ENCODE peak calls at places on chromosomes 2 and 18, in four cellular contexts. One of them, this sample, is unnamed.

GRCh38 chr18:59873616-59874015 is 26.2 kb upstream of the PMAIP1 start:
- DNase-seq in HL-60: no peak
- DNase-seq in K562: no peak
- DNase-seq in GM12878: no peak
- DNase-seq in this sample: no peak

GRCh38 chr2:133314761-133315160 is 253.5 kb downstream of the NCKAP5 start:
- DNase-seq in GM12878: no peak
- DNase-seq in HL-60: no peak
- DNase-seq in K562: no peak
- DNase-seq in this sample: no peak

GRCh38 chr2:224869601-224870000 is 153.4 kb upstream of the CCDC195 start:
- DNase-seq in K562: no peak
- DNase-seq in HL-60: no peak
- DNase-seq in GM12878: no peak
- DNase-seq in this sample: no peak

GRCh38 chr2:163471947-163472346 is 263.9 kb downstream of the FIGN start:
- DNase-seq in K562: no peak
- DNase-seq in HL-60: no peak
- DNase-seq in GM12878: no peak
- DNase-seq in this sample: no peak

GRCh38 chr2:157331696-157332095 is 6.1 kb upstream of the ERMN start:
- DNase-seq in HL-60: no peak
- DNase-seq in GM12878: no peak
- DNase-seq in K562: no peak
- DNase-seq in this sample: no peak

GRCh38 chr2:230358305-230358704 is 31.3 kb downstream of the SP140L start:
- DNase-seq in HL-60: no peak
- DNase-seq in K562: no peak
- DNase-seq in GM12878: no peak
- DNase-seq in this sample: no peak

GRCh38 chr18:40851014-40851429 is 1104.0 kb upstream of the PIK3C3 start:
- DNase-seq in GM12878: no peak
- DNase-seq in K562: no peak
- DNase-seq in HL-60: no peak
- DNase-seq in this sample: no peak

GRCh38 chr2:692767-693166 is 15.6 kb upstream of the TMEM18 start:
- DNase-seq in K562: peak
- DNase-seq in HL-60: no peak
- DNase-seq in GM12878: no peak
- DNase-seq in this sample: no peak

GRCh38 chr2:239599299-239599698 is 198.5 kb upstream of the HDAC4 start:
- DNase-seq in HL-60: no peak
- DNase-seq in GM12878: no peak
- DNase-seq in K562: no peak
- DNase-seq in this sample: no peak

GRCh38 chr18:73147591-73147990 is 279.8 kb upstream of the NETO1 start:
- DNase-seq in HL-60: no peak
- DNase-seq in K562: no peak
- DNase-seq in GM12878: no peak
- DNase-seq in this sample: no peak

GRCh38 chr2:3608373-3609278 is 13.7 kb downstream of the COLEC11 start:
- DNase-seq in GM12878: no peak
- DNase-seq in K562: no peak
- DNase-seq in HL-60: no peak
- DNase-seq in this sample: no peak

GRCh38 chr2:101995804-101996203 is 4.0 kb downstream of the IL1R2 start:
- DNase-seq in GM12878: no peak
- DNase-seq in HL-60: no peak
- DNase-seq in K562: no peak
- DNase-seq in this sample: no peak
- TF ChIP-seq SPI1 in GM12878: no peak
- TF ChIP-seq SPI1 in HL-60: no peak
- TF ChIP-seq SPI1 in K562: no peak
- TF ChIP-seq SPI1 in this sample: no peak

DNA sequence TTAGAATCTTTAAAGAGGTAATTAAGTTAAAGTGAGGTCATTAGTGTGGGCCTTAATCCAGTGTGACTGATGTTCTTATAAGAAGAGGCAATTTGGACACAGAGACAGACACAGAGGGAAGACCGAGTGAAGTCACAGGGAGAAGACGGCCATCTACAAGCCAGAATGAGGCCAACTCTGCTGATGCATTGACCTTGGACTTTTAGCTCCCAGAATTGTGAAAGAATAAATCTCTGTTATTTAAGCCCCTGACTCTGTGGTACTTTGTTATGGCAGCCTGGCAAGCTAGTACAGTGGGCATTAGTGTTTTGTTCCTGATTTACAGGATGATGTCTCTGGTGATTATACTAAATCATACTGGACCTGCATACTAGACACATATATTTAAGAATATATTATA is 64.7 kb downstream of the LTBP1 start:
- DNase-seq in GM12878: no peak
- DNase-seq in HL-60: no peak
- DNase-seq in K562: no peak
- DNase-seq in this sample: no peak
- TF ChIP-seq SPI1 in GM12878: no peak
- TF ChIP-seq SPI1 in HL-60: no peak
- TF ChIP-seq SPI1 in K562: no peak
- TF ChIP-seq SPI1 in this sample: no peak

DNA sequence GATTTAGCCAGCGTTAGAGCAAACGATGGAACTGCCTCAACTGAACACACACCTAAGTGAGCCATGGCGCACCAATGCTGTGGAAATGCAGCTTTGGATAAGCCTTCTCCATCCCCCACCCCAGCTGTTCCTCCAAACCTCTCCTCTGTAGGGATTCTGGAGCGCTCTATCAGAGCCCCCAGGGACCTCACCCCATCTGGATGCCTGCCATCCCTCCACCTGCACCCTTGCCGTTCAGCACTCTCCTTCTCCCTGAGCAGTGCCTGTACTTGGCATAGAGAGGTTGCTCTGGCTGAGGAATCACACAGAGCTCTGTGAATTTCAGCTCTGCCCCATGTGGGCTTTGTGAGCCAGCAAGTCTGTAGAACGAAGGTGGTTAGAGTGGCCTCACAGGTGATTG is 42.8 kb upstream of the INHBB start:
- DNase-seq in GM12878: no peak
- DNase-seq in HL-60: no peak
- DNase-seq in K562: no peak
- DNase-seq in this sample: no peak
- TF ChIP-seq SPI1 in GM12878: no peak
- TF ChIP-seq SPI1 in HL-60: no peak
- TF ChIP-seq SPI1 in K562: no peak
- TF ChIP-seq SPI1 in this sample: no peak

GRCh38 chr2:231926761-231927565 is 767 bp upstream of the NPPC start:
- DNase-seq in GM12878: no peak
- DNase-seq in HL-60: peak
- DNase-seq in K562: no peak
- DNase-seq in this sample: no peak
- TF ChIP-seq SPI1 in GM12878: no peak
- TF ChIP-seq SPI1 in HL-60: peak
- TF ChIP-seq SPI1 in K562: no peak
- TF ChIP-seq SPI1 in this sample: no peak

DNA sequence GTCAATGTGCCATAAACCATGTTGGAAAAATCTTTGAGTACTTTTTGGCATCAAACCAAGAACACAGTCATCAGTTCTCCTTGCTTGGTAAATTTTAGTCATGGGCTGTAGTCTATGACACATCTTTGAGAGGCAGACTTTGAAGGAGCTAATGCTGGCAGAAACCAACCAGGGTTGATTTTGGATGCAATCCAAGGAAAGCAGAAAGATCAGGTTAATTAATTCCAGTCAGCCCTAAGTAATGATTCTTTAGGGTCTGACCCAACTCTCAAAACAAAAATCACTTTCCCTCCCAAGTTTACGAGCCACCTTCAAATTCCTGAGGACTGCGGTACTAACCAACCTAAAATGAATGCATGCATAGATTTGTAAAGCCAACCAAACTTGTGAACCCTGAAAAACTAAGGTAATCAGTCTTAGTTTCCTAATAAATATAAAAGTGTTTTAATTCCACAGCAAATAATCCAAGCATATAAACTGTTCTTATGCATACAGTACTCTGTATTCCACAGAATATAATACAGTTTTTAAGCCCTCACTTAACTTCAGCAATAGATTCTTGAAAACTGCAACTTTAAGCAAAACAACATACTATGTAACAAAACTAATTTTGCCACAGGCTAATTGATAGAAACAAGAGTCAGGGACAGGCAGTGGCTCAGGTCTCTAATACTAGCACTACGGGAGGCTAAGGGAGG is 22.0 kb downstream of the AP1S3 start:
- DNase-seq in HL-60: no peak
- DNase-seq in K562: no peak
- DNase-seq in GM12878: no peak
- DNase-seq in this sample: no peak
- TF ChIP-seq SPI1 in HL-60: no peak
- TF ChIP-seq SPI1 in K562: no peak
- TF ChIP-seq SPI1 in GM12878: no peak
- TF ChIP-seq SPI1 in this sample: no peak

DNA sequence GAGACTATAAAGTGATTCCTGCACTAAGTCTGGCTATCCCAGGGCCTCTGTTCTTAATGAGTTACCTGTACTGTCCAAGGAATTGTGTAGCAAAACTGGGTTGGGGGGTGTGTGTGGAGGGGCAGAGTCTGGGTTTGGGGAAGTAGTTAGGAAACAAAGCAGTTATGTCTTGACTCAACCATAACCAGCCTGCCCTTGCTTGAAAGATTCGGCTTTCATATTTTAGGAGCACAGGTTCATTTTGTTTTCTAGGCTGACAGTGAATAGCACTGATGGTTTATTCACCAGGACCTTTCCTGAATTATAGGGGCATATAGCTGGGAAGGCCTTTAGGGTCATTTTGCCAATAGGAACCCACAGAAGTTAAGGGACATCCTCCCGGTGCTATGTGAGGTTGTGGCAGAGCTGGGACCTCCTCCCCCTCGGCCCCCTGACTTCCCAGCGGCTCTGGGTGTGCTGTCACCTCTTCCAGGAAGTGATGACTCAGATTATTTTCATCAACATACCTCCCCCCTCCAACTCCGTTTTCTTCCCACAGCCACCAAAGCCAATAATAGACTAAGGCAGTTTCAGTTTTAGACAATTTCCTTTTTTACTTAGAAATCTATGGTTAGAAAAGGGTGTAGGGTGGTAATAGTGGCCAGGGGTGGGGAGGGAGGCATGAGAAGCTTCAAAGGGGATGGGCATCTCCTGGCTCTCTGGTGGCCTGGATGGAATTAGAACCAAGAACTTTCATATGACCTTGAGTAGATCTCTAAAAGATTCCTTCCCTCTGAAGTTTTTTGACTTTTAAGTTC is 44.8 kb downstream of the SETBP1 start:
- DNase-seq in GM12878: peak
- DNase-seq in K562: peak
- DNase-seq in HL-60: no peak
- DNase-seq in this sample: no peak
- TF ChIP-seq SPI1 in GM12878: no peak
- TF ChIP-seq SPI1 in K562: no peak
- TF ChIP-seq SPI1 in HL-60: no peak
- TF ChIP-seq SPI1 in this sample: no peak

This sample was measured in GM12891.